ENCODE peak calls at places on chromosomes 3 and 15, in five cellular contexts. One of them, this sample, is unnamed. For H3K36me3, the result is how much of the 10 kb centered on the place peaks cover.

GRCh38 chr15:74240002-74240568 is 4.0 kb downstream of the CCDC33 start:
- DNase-seq in GM06990: no peak
- DNase-seq in IMR-90: peak
- DNase-seq in pancreas: peak
- DNase-seq in fibroblast of lung: peak
- DNase-seq in this sample: peak

GRCh38 chr3:195886181-195887141 is 21.9 kb downstream of the TNK2 start:
- DNase-seq in GM06990: no peak
- DNase-seq in IMR-90: peak
- DNase-seq in pancreas: no peak
- DNase-seq in fibroblast of lung: peak
- DNase-seq in this sample: peak

GRCh38 chr3:151550025-151550618 is 89.3 kb upstream of the IGSF10 start:
- DNase-seq in GM06990: no peak
- DNase-seq in IMR-90: no peak
- DNase-seq in pancreas: no peak
- DNase-seq in fibroblast of lung: no peak
- DNase-seq in this sample: peak

GRCh38 chr3:11206316-11206715 is 52.0 kb downstream of the HRH1 start:
- DNase-seq in GM06990: no peak
- DNase-seq in IMR-90: no peak
- DNase-seq in pancreas: no peak
- DNase-seq in fibroblast of lung: no peak
- DNase-seq in this sample: no peak

GRCh38 chr3:155782390-155782953 is 23.6 kb downstream of the C3orf33 start:
- DNase-seq in GM06990: no peak
- DNase-seq in IMR-90: no peak
- DNase-seq in pancreas: no peak
- DNase-seq in fibroblast of lung: no peak
- DNase-seq in this sample: no peak

GRCh38 chr3:178205750-178206149 is 330.5 kb upstream of the KCNMB2 start:
- DNase-seq in GM06990: no peak
- DNase-seq in IMR-90: peak
- DNase-seq in pancreas: no peak
- DNase-seq in fibroblast of lung: peak
- DNase-seq in this sample: no peak

GRCh38 chr3:32443471-32443870 is 51.8 kb downstream of the CMTM7 start:
- DNase-seq in GM06990: no peak
- DNase-seq in IMR-90: peak
- DNase-seq in pancreas: no peak
- DNase-seq in fibroblast of lung: peak
- DNase-seq in this sample: peak

GRCh38 chr15:67947254-67948039 is 106.7 kb upstream of the PIAS1 start:
- DNase-seq in GM06990: no peak
- DNase-seq in IMR-90: no peak
- DNase-seq in pancreas: no peak
- DNase-seq in fibroblast of lung: no peak
- DNase-seq in this sample: no peak

GRCh38 chr3:41148446-41148845 is 50.9 kb upstream of the CTNNB1 start:
- DNase-seq in GM06990: no peak
- DNase-seq in IMR-90: no peak
- DNase-seq in pancreas: no peak
- DNase-seq in fibroblast of lung: peak
- DNase-seq in this sample: no peak

GRCh38 chr3:174846055-174846454 is 13.1 kb upstream of the NAALADL2 start:
- DNase-seq in GM06990: no peak
- DNase-seq in IMR-90: no peak
- DNase-seq in pancreas: no peak
- DNase-seq in fibroblast of lung: no peak
- DNase-seq in this sample: no peak

GRCh38 chr3:59709702-59710555 is 660.1 kb upstream of the CFAP20DC start:
- DNase-seq in GM06990: no peak
- DNase-seq in IMR-90: no peak
- DNase-seq in pancreas: no peak
- DNase-seq in fibroblast of lung: no peak
- DNase-seq in this sample: no peak

GRCh38 chr3:55675478-55675877 is 188.4 kb upstream of the WNT5A start:
- DNase-seq in GM06990: peak
- DNase-seq in IMR-90: no peak
- DNase-seq in pancreas: no peak
- DNase-seq in fibroblast of lung: no peak
- DNase-seq in this sample: no peak

GRCh38 chr3:138640537-138640936 is 32.0 kb downstream of the FAIM start:
- DNase-seq in GM06990: no peak
- DNase-seq in IMR-90: no peak
- DNase-seq in pancreas: no peak
- DNase-seq in fibroblast of lung: peak
- DNase-seq in this sample: peak

GRCh38 chr15:39434126-39434525 is 146.8 kb upstream of the THBS1 start:
- DNase-seq in GM06990: no peak
- DNase-seq in IMR-90: no peak
- DNase-seq in pancreas: no peak
- DNase-seq in fibroblast of lung: no peak
- DNase-seq in this sample: no peak

GRCh38 chr3:58899159-58899952 is 150.5 kb downstream of the CFAP20DC start:
- DNase-seq in GM06990: peak
- DNase-seq in IMR-90: no peak
- DNase-seq in pancreas: no peak
- DNase-seq in fibroblast of lung: peak
- DNase-seq in this sample: peak

GRCh38 chr15:58548308-58549012 is 116.7 kb downstream of the LIPC start:
- DNase-seq in GM06990: no peak
- DNase-seq in IMR-90: no peak
- DNase-seq in pancreas: no peak
- DNase-seq in fibroblast of lung: no peak
- DNase-seq in this sample: no peak

GRCh38 chr3:182621435-182622240 is 171.7 kb upstream of the ATP11B start:
- DNase-seq in GM06990: no peak
- DNase-seq in IMR-90: no peak
- DNase-seq in pancreas: no peak
- DNase-seq in fibroblast of lung: no peak
- DNase-seq in this sample: no peak

GRCh38 chr15:80512729-80513670 is 108.8 kb downstream of the ARNT2 start:
- DNase-seq in GM06990: no peak
- DNase-seq in IMR-90: no peak
- DNase-seq in pancreas: no peak
- DNase-seq in fibroblast of lung: no peak
- DNase-seq in this sample: peak

GRCh38 chr3:11933529-11933928 is 70.7 kb upstream of the SYN2 start:
- DNase-seq in GM06990: no peak
- DNase-seq in IMR-90: no peak
- DNase-seq in pancreas: no peak
- DNase-seq in fibroblast of lung: no peak
- DNase-seq in this sample: no peak

GRCh38 chr3:120435621-120436020 is 15.2 kb downstream of the FSTL1 start:
- DNase-seq in GM06990: no peak
- DNase-seq in IMR-90: peak
- DNase-seq in pancreas: no peak
- DNase-seq in fibroblast of lung: peak
- DNase-seq in this sample: peak

GRCh38 chr15:92733934-92734521 is 78.5 kb upstream of the FAM174B start:
- DNase-seq in GM06990: no peak
- DNase-seq in IMR-90: peak
- DNase-seq in pancreas: no peak
- DNase-seq in fibroblast of lung: peak
- DNase-seq in this sample: no peak
- H3K4me3 ChIP-seq in GM06990: peak
- H3K4me3 ChIP-seq in IMR-90: peak
- H3K4me3 ChIP-seq in pancreas: peak
- H3K4me3 ChIP-seq in fibroblast of lung: peak
- H3K4me3 ChIP-seq in this sample: peak

DNA sequence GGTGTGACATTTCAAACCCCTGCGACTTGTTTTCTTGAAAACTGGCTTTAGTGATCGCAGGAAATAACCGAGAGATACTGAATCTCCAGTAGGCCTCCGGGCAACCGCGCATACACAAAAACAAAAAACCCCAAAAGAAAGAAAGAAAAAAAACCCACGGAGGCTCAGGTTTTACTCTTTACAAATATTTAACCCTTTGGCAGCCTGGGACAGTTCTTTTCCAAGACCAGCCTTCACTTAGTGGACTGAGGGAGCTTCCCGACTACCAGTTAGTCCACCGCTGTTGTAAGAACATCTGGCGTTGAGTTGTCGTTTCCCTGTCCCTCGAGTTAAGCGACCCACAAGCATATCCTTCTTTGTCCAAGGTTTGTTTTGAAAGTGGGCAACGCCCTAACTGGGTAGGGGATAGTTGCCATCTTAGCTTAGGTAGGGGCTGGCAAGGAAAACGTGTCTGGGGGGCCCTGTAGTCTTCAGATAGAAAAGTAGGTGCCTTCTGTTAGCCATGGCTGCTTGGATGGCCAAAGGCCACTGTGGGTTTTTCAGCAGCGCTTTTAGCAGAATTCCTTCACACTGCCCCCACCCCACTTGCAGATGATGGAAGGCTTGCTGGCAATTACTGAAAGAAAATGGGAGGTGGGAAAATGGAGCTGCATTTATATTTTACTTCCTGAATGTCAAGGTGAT is 6.9 kb downstream of the ISL2 start:
- DNase-seq in GM06990: no peak
- DNase-seq in IMR-90: no peak
- DNase-seq in pancreas: no peak
- DNase-seq in fibroblast of lung: no peak
- DNase-seq in this sample: no peak
- H3K36me3 ChIP-seq in GM06990: under half
- H3K36me3 ChIP-seq in IMR-90: under half
- H3K36me3 ChIP-seq in pancreas: under half
- H3K36me3 ChIP-seq in fibroblast of lung: under half
- H3K36me3 ChIP-seq in this sample: under half

DNA sequence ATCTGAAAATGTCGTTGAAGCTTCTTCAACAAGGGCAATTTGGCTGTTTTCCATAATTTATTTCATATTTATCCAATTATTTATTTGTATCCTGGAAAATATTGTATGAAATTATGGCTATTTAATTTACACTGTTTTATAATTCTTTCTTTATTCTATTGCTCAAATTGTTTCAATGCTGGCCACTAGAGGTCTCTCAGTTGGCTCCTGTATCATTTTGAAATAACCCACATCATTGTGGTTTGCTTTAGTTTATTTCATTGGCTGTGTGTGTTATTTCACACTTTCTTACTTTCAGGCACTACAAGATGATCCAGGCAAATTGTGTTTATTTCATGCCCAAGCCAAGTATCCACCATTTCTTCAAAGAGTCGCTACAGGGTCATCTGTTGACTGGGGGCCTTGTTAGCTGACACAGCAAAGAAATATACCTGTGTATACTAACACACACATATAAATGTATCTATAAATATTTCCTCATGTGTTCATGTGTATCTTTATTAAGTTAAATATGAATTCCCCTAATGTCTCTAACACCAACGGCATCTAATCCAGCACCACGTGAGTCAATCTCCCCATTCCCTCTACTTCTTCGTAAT is 86.2 kb downstream of the NPAP1 start:
- DNase-seq in GM06990: no peak
- DNase-seq in IMR-90: peak
- DNase-seq in pancreas: no peak
- DNase-seq in fibroblast of lung: peak
- DNase-seq in this sample: peak
- TF ChIP-seq CTCF in GM06990: peak
- TF ChIP-seq CTCF in IMR-90: peak
- TF ChIP-seq CTCF in pancreas: peak
- TF ChIP-seq CTCF in fibroblast of lung: peak
- TF ChIP-seq CTCF in this sample: peak

DNA sequence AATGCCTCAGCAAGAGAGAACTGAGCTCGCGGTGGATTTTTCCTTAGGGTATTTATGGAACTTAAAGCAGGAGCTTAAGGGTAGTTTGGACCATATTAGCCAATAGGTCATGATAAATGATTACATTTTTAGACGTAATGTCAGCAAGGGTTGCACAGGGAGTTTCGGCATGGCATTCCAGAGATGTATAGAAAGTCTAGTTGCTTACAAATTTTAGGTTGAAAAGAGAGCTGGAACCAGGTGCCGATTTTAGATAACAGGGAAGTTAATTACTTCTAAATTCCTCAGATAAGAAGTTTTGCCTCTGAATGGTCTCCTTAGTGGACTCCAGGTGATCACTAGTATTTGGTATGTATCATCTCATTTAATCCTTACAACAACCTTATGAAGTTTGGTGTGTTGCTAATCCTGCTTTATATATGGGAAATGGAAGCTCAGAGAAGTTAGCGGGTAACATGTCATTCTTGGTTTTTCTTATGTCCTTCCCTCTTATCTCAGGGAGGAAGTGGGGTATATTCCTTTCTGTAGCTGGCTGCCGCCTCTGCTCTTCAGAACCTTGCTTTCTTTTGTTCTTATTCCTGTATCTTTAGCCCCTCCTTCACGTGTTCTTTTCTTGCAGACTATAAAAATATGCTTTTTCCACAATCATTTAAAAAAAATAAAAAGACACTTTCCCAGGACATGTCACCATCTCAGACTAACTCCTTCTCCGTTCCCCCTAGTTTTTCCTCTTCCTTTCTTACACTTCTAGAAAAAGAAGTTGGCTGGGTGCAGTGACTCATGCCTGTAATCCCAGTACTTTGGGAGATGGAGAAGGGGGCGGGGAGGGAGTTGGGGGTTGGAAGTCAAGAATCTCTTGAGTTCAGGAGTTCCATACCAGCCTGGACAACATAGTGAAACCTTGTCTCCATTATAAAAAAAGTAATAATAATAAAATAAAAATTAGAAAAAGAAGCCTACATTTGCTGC is 25.7 kb downstream of the IQGAP1 start:
- DNase-seq in GM06990: no peak
- DNase-seq in IMR-90: peak
- DNase-seq in pancreas: no peak
- DNase-seq in fibroblast of lung: peak
- DNase-seq in this sample: peak
- H3K4me3 ChIP-seq in GM06990: no peak
- H3K4me3 ChIP-seq in IMR-90: no peak
- H3K4me3 ChIP-seq in pancreas: no peak
- H3K4me3 ChIP-seq in fibroblast of lung: no peak
- H3K4me3 ChIP-seq in this sample: no peak

DNA sequence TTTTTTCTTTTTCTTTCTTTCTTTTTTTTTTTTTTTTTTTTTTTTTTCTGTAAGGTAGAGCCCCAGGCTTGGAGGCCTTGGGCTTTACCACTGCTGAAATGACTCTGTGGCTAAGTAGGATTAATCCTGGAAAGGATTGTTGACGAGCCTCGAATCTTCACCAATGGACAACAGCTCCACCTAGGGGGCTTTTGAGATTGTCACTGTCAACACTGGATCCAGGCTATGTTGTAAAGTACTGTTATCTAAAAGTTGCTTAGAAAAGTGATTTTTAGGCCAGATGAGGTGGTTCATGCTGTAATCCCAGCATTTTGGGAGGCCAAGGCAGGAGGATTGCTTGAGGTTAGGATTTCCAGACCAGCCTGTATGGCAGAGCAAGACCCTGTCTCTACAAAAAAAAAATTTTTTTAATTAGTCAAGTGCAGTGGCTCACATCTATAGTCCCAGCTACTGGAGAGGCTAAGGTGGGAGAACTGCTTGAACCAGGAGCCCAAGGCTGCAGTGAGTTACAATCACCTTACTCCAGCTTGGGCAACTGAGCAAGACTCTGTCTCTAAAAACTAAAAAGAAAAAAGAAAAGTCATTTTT is 41.6 kb downstream of the KLHL18 start:
- DNase-seq in GM06990: no peak
- DNase-seq in IMR-90: peak
- DNase-seq in pancreas: peak
- DNase-seq in fibroblast of lung: peak
- DNase-seq in this sample: peak
- H3K36me3 ChIP-seq in GM06990: under half
- H3K36me3 ChIP-seq in IMR-90: under half
- H3K36me3 ChIP-seq in pancreas: under half
- H3K36me3 ChIP-seq in fibroblast of lung: under half
- H3K36me3 ChIP-seq in this sample: under half

GRCh38 chr15:71337197-71337845 is 222.1 kb downstream of the THSD4 start:
- DNase-seq in GM06990: no peak
- DNase-seq in IMR-90: no peak
- DNase-seq in pancreas: no peak
- DNase-seq in fibroblast of lung: peak
- DNase-seq in this sample: peak
- TF ChIP-seq CTCF in GM06990: no peak
- TF ChIP-seq CTCF in IMR-90: no peak
- TF ChIP-seq CTCF in pancreas: no peak
- TF ChIP-seq CTCF in fibroblast of lung: no peak
- TF ChIP-seq CTCF in this sample: peak

This sample was measured in bronchial epithelial cell.